ENCODE peak calls at places on chromosomes 5 and 9, in eight cellular contexts. F is activated effector memory CD4-positive, alpha-beta T cell treated with Interleukin-2 at 50 U/mL for 16 hours; E is AG08395; V is left cardiac atrium; O is iris pigment epithelial cell; T is smooth muscle cell of the brain vasculature; R is GM12865; M is GM20000. B is an unnamed sample.

GRCh38 chr5:129094924-129095797 is 612 bp downstream of the ISOC1 start:
- DNase-seq in T (no peak), F (no peak), E (peak), M (peak), R (peak), V (peak), O (no peak), B (no peak)

GRCh38 chr5:35771321-35771720 is 85.4 kb upstream of the IL7R start:
- DNase-seq in M (no peak), O (peak), T (no peak), F (no peak), R (no peak), E (peak), V (no peak), B (no peak)

GRCh38 chr9:950139-950538 is 26.3 kb upstream of the DMRT3 start:
- DNase-seq in V (no peak), F (no peak), R (no peak), E (no peak), M (no peak), T (no peak), O (no peak), B (no peak)

GRCh38 chr5:106189121-106189809 is 1481.5 kb downstream of the EFNA5 start:
- DNase-seq in T (no peak), F (no peak), O (no peak), E (no peak), R (no peak), M (no peak), V (no peak), B (no peak)

GRCh38 chr9:120383999-120384924 is 195.7 kb downstream of the CDK5RAP2 start:
- DNase-seq in T (no peak), E (peak), F (no peak), R (no peak), O (no peak), M (no peak), V (peak), B (no peak)

GRCh38 chr5:134003957-134004625 is 684 bp downstream of the VDAC1 start:
- DNase-seq in V (peak), R (peak), M (peak), O (peak), T (no peak), F (peak), E (peak), B (no peak)

GRCh38 chr5:36440300-36440699 is 138.6 kb upstream of the RANBP3L start:
- DNase-seq in V (no peak), F (no peak), O (no peak), M (no peak), T (no peak), E (no peak), R (no peak), B (no peak)

GRCh38 chr9:131513177-131513576 is 10.5 kb downstream of the POMT1 start:
- DNase-seq in M (no peak), F (no peak), E (no peak), T (no peak), O (no peak), V (no peak), R (no peak), B (no peak)

GRCh38 chr9:20563917-20564316 is 58.4 kb downstream of the MLLT3 start:
- DNase-seq in E (no peak), R (no peak), V (no peak), M (no peak), F (no peak), T (no peak), O (no peak), B (no peak)

GRCh38 chr9:69476016-69476415 is 151.0 kb downstream of the ENTREP1 start:
- DNase-seq in F (no peak), O (no peak), E (no peak), R (no peak), V (no peak), M (no peak), T (no peak), B (no peak)

GRCh38 chr9:71608825-71609452 is 159.4 kb downstream of the CEMIP2 start:
- DNase-seq in T (no peak), E (no peak), R (no peak), O (peak), V (no peak), M (no peak), F (no peak), B (no peak)

GRCh38 chr9:137455361-137455991 is 3.7 kb downstream of the NSMF start:
- DNase-seq in M (no peak), V (peak), O (no peak), R (no peak), F (no peak), T (no peak), E (no peak), B (no peak)

GRCh38 chr5:100900142-100900795 is 2.8 kb downstream of the ST8SIA4 start:
- DNase-seq in T (no peak), M (peak), R (peak), F (no peak), V (peak), O (peak), E (no peak), B (no peak)

GRCh38 chr5:170070556-170071412 is 34.9 kb upstream of the FOXI1 start:
- DNase-seq in O (peak), E (peak), V (peak), R (no peak), M (no peak), T (peak), F (no peak), B (no peak)

GRCh38 chr9:109319631-109320233 is 1.1 kb downstream of the EPB41L4B start:
- DNase-seq in T (no peak), O (no peak), V (peak), M (peak), R (peak), E (no peak), F (no peak), B (no peak)